ENCODE peak calls at places on chromosomes 13 and 19, in nine cellular contexts. N is OCI-LY7; C is CD8-positive, alpha-beta T cell; E is fibroblast of mammary gland; O is fibroblast of pulmonary artery; L is kidney epithelial cell; P is HL-60; Z is HepG2; K is uterus. F is an unnamed sample.

GRCh38 chr19:35533822-35534521 is 716 bp downstream of the GAPDHS start:
- DNase-seq in Z (peak), K (no peak), N (no peak), L (no peak), E (peak), C (peak), O (peak), P (peak), F (no peak)

GRCh38 chr13:27372896-27373295 is 51.5 kb upstream of the GTF3A start:
- DNase-seq in O (peak), E (no peak), K (no peak), C (no peak), Z (peak), L (no peak), P (no peak), N (no peak), F (no peak)

GRCh38 chr13:33744589-33745369 is 73.2 kb upstream of the RFC3 start:
- DNase-seq in L (no peak), E (no peak), Z (no peak), O (peak), N (peak), K (no peak), P (no peak), C (no peak), F (no peak)

GRCh38 chr19:11538232-11539036 is at the start of gene CNN1:
- DNase-seq in L (no peak), K (peak), P (no peak), E (peak), O (peak), Z (peak), C (no peak), N (no peak), F (no peak)

GRCh38 chr13:74891610-74892009 is 590.4 kb downstream of the TBC1D4 start:
- DNase-seq in K (no peak), E (peak), C (no peak), L (peak), N (no peak), P (no peak), Z (no peak), O (peak), F (peak)

GRCh38 chr19:49833594-49833993 is 15.5 kb downstream of the MED25 start:
- DNase-seq in E (no peak), O (no peak), N (no peak), L (no peak), K (no peak), C (no peak), Z (no peak), P (no peak), F (no peak)

GRCh38 chr13:111114362-111115050 is 604 bp upstream of the ARHGEF7 start:
- DNase-seq in C (no peak), L (no peak), E (peak), K (peak), N (no peak), Z (no peak), P (peak), O (peak), F (no peak)

GRCh38 chr13:45522571-45522970 is 57.8 kb downstream of the COG3 start:
- DNase-seq in O (no peak), N (no peak), C (no peak), P (no peak), Z (no peak), E (no peak), K (no peak), L (no peak), F (no peak)

GRCh38 chr19:46350029-46350757 is 3.3 kb downstream of the PPP5C start:
- DNase-seq in N (peak), O (no peak), Z (no peak), K (no peak), L (no peak), E (no peak), C (no peak), P (no peak), F (no peak)

GRCh38 chr19:29772696-29773095 is 39.1 kb upstream of the CCNE1 start:
- DNase-seq in O (no peak), L (no peak), C (no peak), P (no peak), K (no peak), N (no peak), Z (no peak), E (no peak), F (no peak)

GRCh38 chr19:42273407-42274064 is 4.5 kb downstream of the CIC start:
- DNase-seq in N (no peak), L (no peak), C (no peak), O (no peak), E (no peak), K (no peak), P (no peak), Z (no peak), F (no peak)

GRCh38 chr19:23946569-23946968 is 31.9 kb downstream of the ZNF726 start:
- DNase-seq in L (no peak), E (no peak), P (no peak), K (no peak), Z (no peak), N (no peak), O (peak), C (no peak), F (no peak)

GRCh38 chr19:1408300-1409203 is 1.2 kb downstream of the DAZAP1 start:
- DNase-seq in K (peak), Z (no peak), N (peak), O (peak), P (no peak), E (peak), L (no peak), C (peak), F (no peak)

GRCh38 chr13:111158136-111158805 is 43.2 kb downstream of the ARHGEF7 start:
- DNase-seq in L (no peak), E (no peak), Z (no peak), N (no peak), K (no peak), O (peak), P (no peak), C (no peak), F (no peak)

GRCh38 chr19:5314907-5315298 is 25.7 kb downstream of the PTPRS start:
- DNase-seq in O (no peak), C (no peak), N (no peak), P (no peak), E (no peak), Z (no peak), L (no peak), K (no peak), F (no peak)

GRCh38 chr19:45402469-45403070 is 2.3 kb downstream of the PPP1R13L start:
- DNase-seq in P (no peak), C (no peak), Z (no peak), L (no peak), E (no peak), K (no peak), O (no peak), N (no peak), F (no peak)

GRCh38 chr13:111051041-111051440 is 64.1 kb upstream of the ARHGEF7 start:
- DNase-seq in Z (no peak), P (no peak), O (no peak), K (no peak), L (no peak), N (no peak), C (no peak), E (no peak), F (no peak)

GRCh38 chr13:79735228-79735627 is 254.3 kb downstream of the NDFIP2 start:
- DNase-seq in K (no peak), N (no peak), O (peak), Z (no peak), P (no peak), E (peak), L (no peak), C (no peak), F (no peak)

GRCh38 chr19:12751635-12752034 is at the start of gene BEST2:
- DNase-seq in L (no peak), K (no peak), P (no peak), C (no peak), N (no peak), Z (no peak), O (no peak), E (no peak), F (no peak)

GRCh38 chr13:45299194-45299593 is 41.8 kb downstream of the TPT1 start:
- DNase-seq in O (peak), P (no peak), C (no peak), K (no peak), E (peak), Z (no peak), L (no peak), N (no peak), F (no peak)

GRCh38 chr13:64529874-64530485 is 2700.2 kb downstream of the PCDH9 start:
- DNase-seq in C (no peak), E (peak), K (no peak), P (no peak), N (peak), Z (peak), L (no peak), O (peak), F (no peak)

GRCh38 chr13:109790951-109791605 is 4.7 kb upstream of the IRS2 start:
- DNase-seq in N (peak), K (no peak), L (no peak), E (peak), Z (peak), C (peak), O (peak), P (peak), F (no peak)

GRCh38 chr19:51000981-51001380 is 423 bp downstream of the KLK8 start:
- DNase-seq in L (no peak), N (no peak), P (no peak), E (no peak), K (no peak), Z (no peak), C (no peak), O (no peak), F (no peak)

GRCh38 chr19:56827708-56828107 is 12.8 kb downstream of the PEG3 start:
- DNase-seq in N (no peak), Z (no peak), L (no peak), O (no peak), E (no peak), P (no peak), C (no peak), K (no peak), F (no peak)

GRCh38 chr19:41641879-41642485 is 15.1 kb upstream of the CEACAM4 start:
- DNase-seq in K (no peak), O (peak), L (no peak), P (peak), C (peak), E (peak), N (peak), Z (peak), F (no peak)

GRCh38 chr19:18294467-18294864 is 13.0 kb upstream of the JUND start:
- DNase-seq in N (peak), Z (no peak), P (no peak), L (no peak), O (no peak), C (peak), E (no peak), K (no peak), F (no peak)

GRCh38 chr19:55654323-55654832 is 457 bp upstream of the U2AF2 start:
- DNase-seq in K (peak), E (peak), O (peak), Z (peak), P (peak), C (peak), N (peak), L (peak), F (peak)

GRCh38 chr19:55651236-55651635 is 3.2 kb downstream of the CCDC106 start:
- DNase-seq in O (no peak), K (no peak), Z (no peak), C (no peak), L (no peak), P (no peak), N (no peak), E (no peak), F (no peak)

GRCh38 chr19:55650602-55651230 is 2.7 kb downstream of the CCDC106 start:
- DNase-seq in O (no peak), P (no peak), L (no peak), N (no peak), K (no peak), C (no peak), Z (no peak), E (no peak), F (no peak)

GRCh38 chr19:55653651-55654322 is 1.0 kb upstream of the U2AF2 start:
- DNase-seq in C (peak), N (peak), L (peak), Z (peak), K (peak), O (peak), E (peak), P (peak), F (peak)

GRCh38 chr19:55652311-55653078 is 2.3 kb upstream of the U2AF2 start:
- DNase-seq in L (no peak), Z (no peak), C (no peak), E (no peak), O (no peak), N (no peak), P (no peak), K (no peak), F (no peak)
- H3K4me3 ChIP-seq in L (no peak), Z (no peak), C (no peak), E (no peak), O (no peak), N (no peak), P (no peak), K (no peak), F (no peak)

GRCh38 chr13:91406619-91407018 is 8.2 kb downstream of the GPC5 start:
- DNase-seq in K (no peak), N (peak), P (peak), L (no peak), Z (peak), E (peak), O (peak), C (no peak), F (no peak)
- TF ChIP-seq CTCF in K (no peak), N (no peak), P (peak), L (peak), Z (peak), E (peak), O (peak), C (no peak), F (peak)

GRCh38 chr19:48751835-48752510 is 468 bp downstream of the FUT1 start:
- DNase-seq in P (no peak), O (no peak), E (no peak), L (no peak), Z (no peak), K (no peak), N (no peak), C (no peak), F (no peak)
- H3K4me3 ChIP-seq in P (no peak), O (peak), E (peak), L (peak), Z (no peak), K (peak), N (peak), C (peak), F (peak)

DNA sequence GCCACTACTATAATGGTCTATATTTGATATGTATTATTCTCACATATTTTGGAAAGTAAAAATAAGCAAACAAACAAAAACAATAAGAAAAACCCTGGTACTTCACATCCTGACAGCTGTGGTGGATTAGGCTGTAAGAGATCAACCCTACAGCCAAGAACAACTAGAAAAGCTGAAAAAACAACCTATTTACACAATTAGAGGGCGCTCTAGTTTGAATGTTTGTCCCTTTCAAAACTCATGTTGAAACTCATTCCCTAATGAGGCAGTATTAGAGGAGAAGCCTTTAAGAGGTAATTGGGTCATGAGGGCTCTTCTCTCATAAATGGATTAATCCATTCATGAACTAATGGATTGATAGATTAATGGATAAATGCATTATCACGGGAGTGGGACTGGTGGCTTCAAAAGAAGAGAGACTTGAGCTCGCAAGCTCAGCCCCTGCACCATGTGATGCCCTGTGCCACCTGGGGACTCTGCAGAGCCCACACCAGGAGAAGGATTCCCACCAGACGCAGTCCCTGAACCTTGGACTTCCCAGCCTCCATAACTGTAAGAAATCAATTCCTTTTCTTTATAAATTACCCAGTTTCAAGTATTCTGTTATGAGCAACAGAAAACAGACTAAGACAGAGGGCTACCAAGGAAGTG is 733.9 kb upstream of the ARGLU1 start:
- DNase-seq in C (no peak), L (no peak), O (peak), P (no peak), N (no peak), K (no peak), E (peak), Z (no peak), F (no peak)
- TF ChIP-seq CTCF in C (no peak), L (no peak), O (peak), P (no peak), N (peak), K (no peak), E (peak), Z (no peak), F (peak)

GRCh38 chr13:98429531-98429930 is 147.4 kb downstream of the STK24 start:
- DNase-seq in K (no peak), O (no peak), C (no peak), E (no peak), P (no peak), Z (no peak), L (no peak), N (no peak), F (no peak)
- H3K4me3 ChIP-seq in K (no peak), O (no peak), C (no peak), E (no peak), P (no peak), Z (no peak), L (no peak), N (no peak), F (no peak)

F was measured in epithelial cell of proximal tubule.